ENCODE peak calls at places on chromosomes 7 and 10, in five cellular contexts. M is hepatocyte; H is stimulated activated CD4-positive, alpha-beta T cell treated with anti-CD3 and anti-CD28 coated beads, Interleukin-15, amount 100 ng/mL, for 48 hours; A is kidney; I is NCI-H1436. T is an unnamed sample.

GRCh38 chr10:70925377-70926214 is 37.2 kb upstream of the PCBD1 start:
- DNase-seq in M (peak), H (peak), A (no peak), I (peak), T (peak)

GRCh38 chr7:4835398-4836205 is 26.2 kb downstream of the PAPOLB start:
- DNase-seq in M (no peak), H (no peak), A (no peak), I (no peak), T (no peak)

GRCh38 chr7:2015251-2015871 is 217.4 kb downstream of the MAD1L1 start:
- DNase-seq in M (no peak), H (no peak), A (peak), I (no peak), T (no peak)

GRCh38 chr10:1116696-1117254 is 60.6 kb downstream of the WDR37 start:
- DNase-seq in M (no peak), H (no peak), A (no peak), I (no peak), T (no peak)

GRCh38 chr10:93181929-93182327 is 108.2 kb downstream of the CYP26A1 start:
- DNase-seq in M (no peak), H (no peak), A (no peak), I (no peak), T (no peak)

GRCh38 chr7:129343099-129343700 is 91.0 kb upstream of the STRIP2 start:
- DNase-seq in M (peak), H (no peak), A (no peak), I (peak), T (peak)

GRCh38 chr7:47581821-47582747 is at the start of gene TNS3:
- DNase-seq in M (peak), H (no peak), A (peak), I (no peak), T (peak)

GRCh38 chr7:17599733-17600685 is 301.6 kb downstream of the AHR start:
- DNase-seq in M (no peak), H (no peak), A (no peak), I (no peak), T (peak)

GRCh38 chr10:120580651-120581259 is 123.7 kb downstream of the PLPP4 start:
- DNase-seq in M (peak), H (no peak), A (no peak), I (no peak), T (peak)